ENCODE peak calls at places on chromosomes 4 and X, in seven cellular contexts. U is activated CD8-positive, alpha-beta memory T cell treated with anti-CD3 and anti-CD28 coated beads for 48 hours; C is adipocyte; D is Calu3; M is neural progenitor cell; B is endothelial cell; H is AG20443. K is an unnamed sample.

GRCh38 chrX:40108959-40109287 is 11.2 kb upstream of the BCOR start:
- DNase-seq in U (peak), M (peak), B (peak), D (peak), C (peak), H (peak), K (no peak)

GRCh38 chrX:39772057-39772832 is 325.5 kb downstream of the BCOR start:
- DNase-seq in M (no peak), C (no peak), H (peak), U (no peak), B (peak), D (peak), K (no peak)

GRCh38 chrX:23883737-23884354 is 23.9 kb downstream of the APOO start:
- DNase-seq in U (no peak), B (no peak), H (peak), M (no peak), C (peak), D (no peak), K (no peak)

GRCh38 chrX:49071877-49072711 is 1.7 kb downstream of the PRAF2 start:
- DNase-seq in M (no peak), H (peak), C (peak), B (peak), D (no peak), U (no peak), K (no peak)

GRCh38 chrX:46687619-46688018 is 71.3 kb downstream of the SLC9A7 start:
- DNase-seq in B (no peak), D (no peak), H (no peak), U (no peak), M (no peak), C (peak), K (no peak)

GRCh38 chr4:37728064-37728463 is 41.9 kb upstream of the RELL1 start:
- DNase-seq in D (no peak), C (no peak), B (no peak), H (no peak), U (no peak), M (no peak), K (no peak)

GRCh38 chrX:110795645-110796510 is at the start of gene CHRDL1:
- DNase-seq in H (peak), C (peak), U (no peak), M (peak), B (peak), D (peak), K (peak)

GRCh38 chr4:52914051-52914605 is 52.0 kb downstream of the RASL11B start:
- DNase-seq in C (peak), U (no peak), B (no peak), H (peak), D (peak), M (no peak), K (no peak)

GRCh38 chr4:127936974-127937373 is 28.0 kb downstream of the MFSD8 start:
- DNase-seq in H (peak), D (no peak), M (no peak), B (no peak), C (peak), U (no peak), K (no peak)

GRCh38 chr4:109389367-109390118 is 44.1 kb upstream of the SEC24B start:
- DNase-seq in M (no peak), B (no peak), H (peak), D (no peak), C (peak), U (no peak), K (no peak)

GRCh38 chr4:146981651-146982050 is 36.0 kb upstream of the TTC29 start:
- DNase-seq in H (peak), M (peak), D (no peak), B (no peak), U (no peak), C (peak), K (peak)

GRCh38 chr4:5824635-5825034 is 68.3 kb downstream of the CRMP1 start:
- DNase-seq in M (peak), D (no peak), U (no peak), B (peak), H (peak), C (peak), K (no peak)